ENCODE peak calls at places on chromosomes 13 and 19, in nine cellular contexts. S is non-pigmented ciliary epithelial cell; X is NCI-H1092 treated with DMSO at 0.1 percent for 48 hours; O is activated T-helper 1 cell treated with anti-CD3 and anti-CD28 coated beads, Interleukin-12 subunit alpha, Interleukin-12 subunit beta, Interleukin-2, Interleukin-4 antibody, amounts not matched to agents 30 ng/mL and 10 ng/mL and 1 ng/mL, durations not matched to agents 14 hours and 24 hours and 36 hours; V is uterus; F is choroid plexus epithelial cell; Z is mesenchymal stem cell; H is HEK293T; B is dorsolateral prefrontal cortex. Y is an unnamed sample.
A peak's percentile ranks its signal among the peaks of the same experiment; 100 is the strongest.

GRCh38 chr13:107275312-107275711 is 707.4 kb upstream of the ARGLU1 start:
- DNase-seq in S (no peak), X (no peak), O (no peak), V (no peak), F (no peak), Z (no peak), H (no peak), B (no peak), Y (no peak)

GRCh38 chr19:45154064-45154827 is 6.5 kb downstream of the NKPD1 start:
- DNase-seq in S (peak; percentile 69), X (no peak), O (no peak), V (no peak), F (peak; percentile 96), Z (peak; percentile 83), H (peak; percentile 38), B (no peak), Y (no peak)

GRCh38 chr13:89846890-89847585 is 1500.4 kb upstream of the MIR17HG start:
- DNase-seq in S (no peak), X (no peak), O (no peak), V (no peak), F (peak; percentile 54), Z (peak; percentile 41), H (no peak), B (no peak), Y (no peak)

GRCh38 chr13:31614704-31615103 is 124.6 kb upstream of the RXFP2 start:
- DNase-seq in S (no peak), X (no peak), O (no peak), V (no peak), F (no peak), Z (no peak), H (no peak), B (no peak), Y (no peak)

GRCh38 chr13:100394005-100394695 is 194.4 kb downstream of the GGACT start:
- DNase-seq in S (peak; percentile 73), X (no peak), O (peak; percentile 27), V (peak; percentile 37), F (peak; percentile 85), Z (peak; percentile 84), H (no peak), B (no peak), Y (no peak)

GRCh38 chr19:10286803-10287737 is at the start of gene ICAM4:
- DNase-seq in S (no peak), X (no peak), O (peak; percentile 33), V (peak; percentile 45), F (peak; percentile 92), Z (peak; percentile 58), H (peak; percentile 34), B (no peak), Y (no peak)

GRCh38 chr13:35530147-35530546 is 53.7 kb upstream of the MAB21L1 start:
- DNase-seq in S (no peak), X (no peak), O (no peak), V (no peak), F (no peak), Z (no peak), H (no peak), B (no peak), Y (no peak)

GRCh38 chr19:46862504-46862835 is 1.7 kb downstream of the ARHGAP35 start:
- DNase-seq in S (no peak), X (no peak), O (no peak), V (peak; percentile 11), F (no peak), Z (peak; percentile 57), H (no peak), B (no peak), Y (peak; percentile 33)

Y was measured in sciatic nerve.